ENCODE peak calls at places on chromosomes 3 and 15, in five cellular contexts. T is neural crest cell, Z is NCI-H774, A is AG08396, L is T follicular helper cell. B is an unnamed sample.
A peak's percentile ranks its signal among the peaks of the same experiment; 100 is the strongest.

GRCh38 chr3:15094187-15094875 is 4.6 kb downstream of the RBSN start:
- DNase-seq in L (no peak), T (no peak), A (no peak), Z (no peak), B (no peak)

GRCh38 chr3:58573638-58574037 is 3.6 kb downstream of the FAM107A start:
- DNase-seq in T (no peak), A (no peak), Z (no peak), L (no peak), B (no peak)

GRCh38 chr3:60028243-60028642 is 978.4 kb upstream of the CFAP20DC start:
- DNase-seq in L (no peak), T (no peak), Z (no peak), A (no peak), B (no peak)

GRCh38 chr3:150603888-150604319 is 783 bp downstream of the SELENOT start:
- DNase-seq in T (no peak), A (no peak), L (no peak), Z (no peak), B (no peak)

GRCh38 chr3:117553461-117553860 is 843.9 kb downstream of the TUSC7 start:
- DNase-seq in A (no peak), Z (no peak), T (no peak), L (no peak), B (no peak)

GRCh38 chr3:151169262-151169661 is 33.8 kb downstream of the GPR171 start:
- DNase-seq in Z (no peak), L (no peak), A (no peak), T (no peak), B (no peak)

GRCh38 chr15:63332367-63333078 is 49.1 kb downstream of the CA12 start:
- DNase-seq in Z (no peak), A (peak; percentile 72), T (no peak), L (no peak), B (no peak)

GRCh38 chr3:71515640-71516383 is 67.7 kb downstream of the FOXP1 start:
- DNase-seq in T (no peak), Z (no peak), L (no peak), A (no peak), B (no peak)

GRCh38 chr3:12228461-12228860 is 60.4 kb upstream of the PPARG start:
- DNase-seq in A (no peak), T (no peak), L (no peak), Z (no peak), B (no peak)

GRCh38 chr15:98671060-98672008 is 23.0 kb downstream of the IGF1R start:
- DNase-seq in L (no peak), T (no peak), A (peak; percentile 36), Z (no peak), B (no peak)

GRCh38 chr15:40372966-40373365 is 9.6 kb upstream of the KNSTRN start:
- DNase-seq in Z (no peak), L (no peak), A (no peak), T (no peak), B (no peak)

GRCh38 chr3:188554404-188554803 is 400.4 kb downstream of the LPP start:
- DNase-seq in L (no peak), A (peak; percentile 10), T (no peak), Z (no peak), B (no peak)

GRCh38 chr3:175432338-175433025 is 573.3 kb downstream of the NAALADL2 start:
- DNase-seq in T (no peak), L (no peak), Z (no peak), A (no peak), B (no peak)

GRCh38 chr3:22371036-22371435 is 620.0 kb upstream of the ZNF385D start:
- DNase-seq in T (no peak), Z (no peak), A (no peak), L (no peak), B (no peak)

GRCh38 chr15:47974724-47975123 is 146.1 kb upstream of the SLC24A5 start:
- DNase-seq in A (no peak), Z (no peak), T (no peak), L (no peak), B (no peak)

GRCh38 chr3:63674586-63674985 is 22.1 kb downstream of the SNTN start:
- DNase-seq in T (no peak), Z (no peak), A (no peak), L (no peak), B (peak; percentile 38)

GRCh38 chr3:81216192-81216591 is 545.3 kb downstream of the GBE1 start:
- DNase-seq in T (no peak), L (no peak), Z (no peak), A (peak; percentile 13), B (no peak)

GRCh38 chr3:106215047-106215446 is 346.2 kb upstream of the CBLB start:
- DNase-seq in A (no peak), L (no peak), Z (no peak), T (no peak), B (no peak)

GRCh38 chr15:68352401-68353062 is 75.0 kb downstream of the FEM1B start:
- DNase-seq in Z (no peak), T (no peak), L (no peak), A (peak; percentile 84), B (no peak)

GRCh38 chr3:60497922-60498321 is 753.3 kb downstream of the FHIT start:
- DNase-seq in L (no peak), Z (peak; percentile 54), T (no peak), A (no peak), B (peak; percentile 16)

GRCh38 chr3:160837394-160837975 is 81.5 kb downstream of the PPM1L start:
- DNase-seq in Z (no peak), T (no peak), L (no peak), A (no peak), B (peak; percentile 2)

GRCh38 chr3:41350441-41350840 is 151.1 kb downstream of the CTNNB1 start:
- DNase-seq in A (no peak), Z (no peak), T (no peak), L (no peak), B (no peak)

GRCh38 chr3:194178693-194179092 is 42.7 kb downstream of the HES1 start:
- DNase-seq in A (no peak), Z (no peak), L (no peak), T (no peak), B (no peak)

GRCh38 chr3:156554842-156555687 is at the start of gene SSR3:
- DNase-seq in L (peak; percentile 98), Z (peak; percentile 100), A (peak; percentile 95), T (peak; percentile 94), B (peak; percentile 99)

GRCh38 chr3:80338366-80338765 is 570.6 kb upstream of the ROBO1 start:
- DNase-seq in A (no peak), T (no peak), L (no peak), Z (no peak), B (no peak)

GRCh38 chr3:101643861-101644613 is 32.9 kb downstream of the ZBTB11 start:
- DNase-seq in L (no peak), A (no peak), T (no peak), Z (no peak), B (no peak)

GRCh38 chr3:13547591-13548371 is 1.1 kb upstream of the FBLN2 start:
- DNase-seq in A (no peak), Z (no peak), T (no peak), L (no peak), B (no peak)

GRCh38 chr15:68682906-68683490 is 104.2 kb downstream of the CORO2B start:
- DNase-seq in A (no peak), T (no peak), L (no peak), Z (no peak), B (no peak)

GRCh38 chr15:94230886-94231727 is at the start of gene MCTP2:
- DNase-seq in Z (peak; percentile 87), A (peak; percentile 82), L (peak; percentile 65), T (peak; percentile 38), B (peak; percentile 94)

GRCh38 chr3:106957021-106957420 is 420.2 kb upstream of the CCDC54 start:
- DNase-seq in T (no peak), L (no peak), A (no peak), Z (no peak), B (no peak)

GRCh38 chr3:3189102-3189727 is 9.7 kb upstream of the CRBN start:
- DNase-seq in L (no peak), A (no peak), Z (no peak), T (no peak), B (no peak)

B was measured in body of pancreas.